ENCODE peak calls at places on chromosome 19, in seven cellular contexts. Y is cardiac muscle cell, N is fibroblast of the aortic adventitia, B is lower leg skin, F is astrocyte of the cerebellum, R is ascending aorta, K is mucosa of descending colon. X is an unnamed sample.

GRCh38 chr19:6532244-6532999 is 1.6 kb downstream of the TNFSF9 start:
- DNase-seq in Y (no peak), N (no peak), F (no peak), K (peak; percentile 45), B (no peak), R (no peak), X (no peak)

GRCh38 chr19:31290926-31291590 is 58.2 kb downstream of the TSHZ3 start:
- DNase-seq in B (no peak), R (no peak), K (no peak), Y (no peak), N (no peak), F (no peak), X (no peak)

GRCh38 chr19:720691-721160 is 12.0 kb downstream of the PALM start:
- DNase-seq in B (no peak), F (no peak), N (no peak), Y (no peak), R (no peak), K (no peak), X (no peak)

GRCh38 chr19:19587776-19588175 is 30.7 kb downstream of the PBX4 start:
- DNase-seq in B (no peak), Y (no peak), R (no peak), F (no peak), N (no peak), K (no peak), X (no peak)

GRCh38 chr19:1281895-1282287 is 3.8 kb upstream of the EFNA2 start:
- DNase-seq in F (no peak), K (no peak), Y (no peak), R (no peak), B (no peak), N (no peak), X (no peak)

GRCh38 chr19:18776736-18777135 is 14.4 kb downstream of the COMP start:
- DNase-seq in K (no peak), R (no peak), N (peak; percentile 40), B (no peak), F (no peak), Y (no peak), X (no peak)

GRCh38 chr19:38392707-38393308 is 4.3 kb downstream of the SPRED3 start:
- DNase-seq in K (no peak), N (no peak), Y (peak; percentile 36), B (no peak), F (no peak), R (no peak), X (no peak)

GRCh38 chr19:18746393-18747167 is 44.5 kb downstream of the COMP start:
- DNase-seq in B (no peak), R (no peak), F (no peak), K (no peak), Y (no peak), N (no peak), X (no peak)

GRCh38 chr19:15265849-15266248 is 33.6 kb upstream of the EPHX3 start:
- DNase-seq in K (peak; percentile 71), N (peak; percentile 99), R (peak; percentile 97), Y (peak; percentile 99), B (peak; percentile 44), F (peak; percentile 95), X (peak; percentile 43)

GRCh38 chr19:46428278-46429141 is at the start of gene PNMA8C:
- DNase-seq in F (no peak), N (no peak), B (no peak), Y (peak; percentile 67), R (peak; percentile 93), K (peak; percentile 58), X (no peak)

GRCh38 chr19:22532388-22533310 is 101.5 kb upstream of the ZNF492 start:
- DNase-seq in F (no peak), K (peak; percentile 59), N (no peak), R (peak; percentile 98), B (peak; percentile 25), Y (peak; percentile 24), X (no peak)

GRCh38 chr19:12194827-12195500 is 32.1 kb downstream of the ZNF136 start:
- DNase-seq in B (peak; percentile 79), K (peak; percentile 91), N (peak; percentile 55), F (peak; percentile 24), Y (peak; percentile 85), R (peak; percentile 76), X (peak; percentile 55)

GRCh38 chr19:17405250-17406038 is at the start of gene BST2:
- DNase-seq in N (peak; percentile 62), Y (peak; percentile 79), F (no peak), R (peak; percentile 76), K (peak; percentile 53), B (no peak), X (no peak)

GRCh38 chr19:49064768-49065611 is at the start of gene NTF4:
- DNase-seq in Y (peak; percentile 50), F (no peak), B (no peak), R (no peak), K (peak; percentile 49), N (no peak), X (no peak)

GRCh38 chr19:36140289-36141038 is 598 bp downstream of the CAPNS1 start:
- DNase-seq in B (no peak), R (peak; percentile 73), Y (peak; percentile 58), N (peak; percentile 42), F (no peak), K (peak; percentile 72), X (no peak)

GRCh38 chr19:45396389-45397260 is 8.2 kb downstream of the PPP1R13L start:
- DNase-seq in N (no peak), B (no peak), Y (no peak), K (no peak), F (no peak), R (no peak), X (no peak)

GRCh38 chr19:48568345-48568886 is 16.4 kb downstream of the SULT2B1 start:
- DNase-seq in Y (peak; percentile 91), R (peak; percentile 90), F (peak; percentile 68), N (peak; percentile 93), K (peak; percentile 69), B (peak; percentile 82), X (no peak)

GRCh38 chr19:38817081-38817480 is 4.3 kb upstream of the LGALS4 start:
- DNase-seq in F (no peak), R (no peak), N (no peak), B (no peak), K (peak; percentile 40), Y (no peak), X (no peak)

GRCh38 chr19:18282021-18282787 is 782 bp upstream of the JUND start:
- DNase-seq in Y (no peak), B (no peak), N (no peak), R (no peak), F (no peak), K (peak; percentile 71), X (no peak)

GRCh38 chr19:2083174-2083854 is 12.8 kb downstream of the MOB3A start:
- DNase-seq in K (no peak), Y (no peak), N (no peak), F (no peak), B (no peak), R (no peak), X (no peak)

GRCh38 chr19:33868821-33869412 is 72.2 kb downstream of the KCTD15 start:
- DNase-seq in B (peak; percentile 26), F (no peak), K (peak; percentile 33), N (peak; percentile 33), Y (peak; percentile 51), R (peak; percentile 66), X (no peak)

GRCh38 chr19:18450021-18450933 is 12.3 kb upstream of the ISYNA1 start:
- DNase-seq in Y (no peak), F (no peak), N (no peak), K (no peak), R (no peak), B (no peak), X (no peak)

GRCh38 chr19:16062789-16063188 is 13.5 kb upstream of the TPM4 start:
- DNase-seq in R (peak; percentile 65), B (no peak), K (peak; percentile 83), F (no peak), Y (peak; percentile 56), N (peak; percentile 39), X (no peak)

GRCh38 chr19:31285744-31286143 is 63.5 kb downstream of the TSHZ3 start:
- DNase-seq in N (peak; percentile 53), Y (peak; percentile 70), R (peak; percentile 48), B (no peak), F (peak; percentile 16), K (no peak), X (no peak)

GRCh38 chr19:1154731-1155351 is 19.2 kb downstream of the SBNO2 start:
- DNase-seq in N (peak; percentile 92), K (peak; percentile 84), F (peak; percentile 28), B (peak; percentile 83), R (peak; percentile 95), Y (peak; percentile 96), X (no peak)

GRCh38 chr19:17402982-17403855 is 2.2 kb downstream of the BST2 start:
- DNase-seq in R (no peak), Y (peak; percentile 31), B (no peak), F (no peak), N (no peak), K (no peak), X (no peak)

GRCh38 chr19:47081095-47081494 is 32.5 kb downstream of the ZC3H4 start:
- DNase-seq in B (no peak), F (no peak), Y (no peak), R (no peak), K (no peak), N (no peak), X (no peak)

GRCh38 chr19:40205760-40206159 is 12.4 kb downstream of the TTC9B start:
- DNase-seq in F (no peak), N (no peak), R (no peak), B (no peak), Y (no peak), K (no peak), X (no peak)
- TF ChIP-seq CTCF in F (no peak), N (no peak), R (no peak), B (no peak), Y (no peak), K (no peak), X (no peak)

DNA sequence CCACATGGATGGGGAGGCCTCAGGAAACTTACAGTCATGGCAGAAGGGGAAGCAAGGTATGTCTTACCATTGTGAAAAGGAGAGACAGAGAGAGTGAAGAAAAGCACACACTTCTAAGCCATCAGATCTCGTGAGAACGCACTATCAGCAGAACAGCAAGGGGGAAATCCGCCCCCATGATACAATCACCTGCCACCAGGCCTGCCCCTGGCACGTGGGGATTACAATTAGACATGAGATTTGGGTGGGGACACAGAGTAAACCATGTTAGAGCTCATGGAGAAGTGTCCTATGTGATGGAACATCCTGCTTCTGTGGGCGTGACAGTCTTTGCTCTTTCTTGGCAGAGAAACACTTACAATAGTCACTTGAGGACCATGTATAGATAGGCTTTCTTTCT is 28.1 kb upstream of the ZNF331 start:
- DNase-seq in F (no peak), N (no peak), Y (no peak), B (no peak), K (no peak), R (no peak), X (no peak)
- H3K4me3 ChIP-seq in F (no peak overlapping the region), N (no peak overlapping the region), Y (no peak overlapping the region), B (no peak overlapping the region), K (no peak overlapping the region), R (no peak overlapping the region), X (no peak overlapping the region)

GRCh38 chr19:4557186-4557970 is 2.1 kb downstream of the SEMA6B start:
- DNase-seq in B (no peak), K (no peak), R (no peak), N (no peak), F (no peak), Y (no peak), X (no peak)
- TF ChIP-seq CTCF in B (no peak), K (no peak), R (no peak), N (no peak), F (peak; percentile 18), Y (peak; percentile 16), X (peak; percentile 12)

DNA sequence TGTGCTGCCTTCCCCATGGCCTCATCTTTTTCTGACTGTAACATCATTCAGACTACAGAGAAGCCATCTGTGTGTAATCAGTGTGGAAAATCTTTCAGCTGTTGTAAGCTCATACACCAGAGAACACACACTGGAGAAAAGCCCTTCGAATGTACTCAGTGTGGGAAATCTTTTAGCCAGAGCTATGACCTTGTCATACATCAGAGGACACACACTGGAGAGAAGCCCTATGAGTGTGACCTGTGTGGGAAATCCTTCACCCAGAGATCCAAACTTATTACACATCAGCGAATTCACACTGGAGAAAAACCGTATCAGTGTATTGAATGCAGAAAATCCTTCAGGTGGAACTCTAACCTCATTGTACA is 17.2 kb upstream of the ZNF8 start:
- DNase-seq in N (no peak), Y (no peak), B (no peak), K (no peak), F (no peak), R (no peak), X (no peak)
- H3K4me3 ChIP-seq in N (no peak overlapping the region), Y (no peak overlapping the region), B (no peak overlapping the region), K (no peak overlapping the region), F (no peak overlapping the region), R (peak overlapping the region; percentile 26), X (no peak overlapping the region)